ENCODE peak calls at places on chromosome 12, in seven cellular contexts. O, K, H, V, L, Z and C are unnamed samples. For H3K36me3, the result is how much of the 10 kb centered on the place peaks cover.

GRCh38 chr12:56715798-56716197 is 9.3 kb downstream of the NACA start:
- DNase-seq in O (peak), K (no peak), H (no peak), V (no peak), L (no peak), Z (no peak), C (no peak)

GRCh38 chr12:124745891-124746570 is 117.6 kb downstream of the SCARB1 start:
- DNase-seq in O (peak), K (peak), H (no peak), V (peak), L (peak), Z (peak), C (peak)

GRCh38 chr12:24447678-24448077 is 498.2 kb upstream of the SOX5 start:
- DNase-seq in O (no peak), K (no peak), H (no peak), V (no peak), L (no peak), Z (no peak), C (no peak)

GRCh38 chr12:104505095-104505819 is 48.5 kb downstream of the CHST11 start:
- DNase-seq in O (no peak), K (no peak), H (no peak), V (no peak), L (no peak), Z (peak), C (no peak)

GRCh38 chr12:112112423-112113132 is 4.0 kb upstream of the NAA25 start:
- DNase-seq in O (peak), K (peak), H (no peak), V (no peak), L (no peak), Z (no peak), C (peak)

GRCh38 chr12:31589582-31589895 is 1.4 kb downstream of the DENND5B start:
- DNase-seq in O (no peak), K (no peak), H (no peak), V (no peak), L (no peak), Z (peak), C (no peak)

GRCh38 chr12:93803408-93803807 is 126.2 kb downstream of the CRADD start:
- DNase-seq in O (no peak), K (no peak), H (no peak), V (peak), L (no peak), Z (no peak), C (peak)

GRCh38 chr12:110670161-110670701 is 18.7 kb downstream of the HVCN1 start:
- DNase-seq in O (no peak), K (no peak), H (no peak), V (no peak), L (no peak), Z (no peak), C (no peak)

GRCh38 chr12:105698047-105698446 is 367.6 kb downstream of the C12orf75 start:
- DNase-seq in O (no peak), K (no peak), H (no peak), V (no peak), L (no peak), Z (no peak), C (no peak)

GRCh38 chr12:120738252-120739030 is 12.8 kb downstream of the ACADS start:
- DNase-seq in O (no peak), K (no peak), H (no peak), V (no peak), L (no peak), Z (no peak), C (no peak)
- TF ChIP-seq CTCF in O (no peak), K (no peak), H (no peak), V (no peak), L (no peak), Z (no peak), C (no peak)

DNA sequence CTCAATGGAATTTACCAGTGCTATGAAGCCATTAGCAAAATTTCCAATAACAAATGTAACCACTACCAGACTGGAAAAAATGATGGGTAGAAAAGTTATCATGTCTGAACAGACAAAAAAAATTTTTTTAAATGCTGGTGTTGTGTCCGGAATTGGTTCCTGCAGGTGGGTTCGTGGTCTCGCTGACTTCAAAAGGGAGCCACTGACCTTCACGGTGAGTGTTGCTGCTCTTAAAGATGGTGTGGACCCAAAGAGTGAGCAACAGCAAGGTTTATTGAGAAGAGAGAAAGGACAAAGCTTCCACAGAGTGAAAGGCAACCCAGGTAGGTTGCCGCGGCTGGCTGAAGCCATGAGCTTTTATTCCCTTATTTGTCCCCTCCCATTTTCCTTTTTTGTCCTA is at the start of gene TAS2R43:
- DNase-seq in O (no peak), K (no peak), H (no peak), V (no peak), L (no peak), Z (no peak), C (no peak)
- H3K36me3 ChIP-seq in O (under half), K (under half), H (under half), V (under half), L (under half), Z (under half), C (under half)

GRCh38 chr12:89709157-89709993 is 737 bp upstream of the ATP2B1 start:
- DNase-seq in O (peak), K (peak), H (peak), V (peak), L (peak), Z (peak), C (peak)

GRCh38 chr12:89709994-89710872 is 1.6 kb upstream of the ATP2B1 start:
- DNase-seq in O (peak), K (peak), H (no peak), V (no peak), L (peak), Z (no peak), C (peak)

GRCh38 chr12:89707623-89707991 is 1.0 kb downstream of the ATP2B1 start:
- DNase-seq in O (no peak), K (no peak), H (peak), V (no peak), L (no peak), Z (peak), C (no peak)

GRCh38 chr12:89707992-89708792 is 446 bp downstream of the ATP2B1 start:
- DNase-seq in O (peak), K (peak), H (no peak), V (no peak), L (peak), Z (peak), C (no peak)

GRCh38 chr12:89708793-89709156 is at the start of gene ATP2B1:
- DNase-seq in O (peak), K (peak), H (peak), V (peak), L (peak), Z (peak), C (peak)
- H3K4me3 ChIP-seq in O (peak), K (peak), H (peak), V (peak), L (peak), Z (peak), C (peak)

GRCh38 chr12:3073438-3074255 is 3.5 kb upstream of the TSPAN9 start:
- DNase-seq in O (peak), K (peak), H (peak), V (peak), L (peak), Z (peak), C (peak)
- TF ChIP-seq CTCF in O (peak), K (peak), H (peak), V (peak), L (peak), Z (peak), C (peak)

DNA sequence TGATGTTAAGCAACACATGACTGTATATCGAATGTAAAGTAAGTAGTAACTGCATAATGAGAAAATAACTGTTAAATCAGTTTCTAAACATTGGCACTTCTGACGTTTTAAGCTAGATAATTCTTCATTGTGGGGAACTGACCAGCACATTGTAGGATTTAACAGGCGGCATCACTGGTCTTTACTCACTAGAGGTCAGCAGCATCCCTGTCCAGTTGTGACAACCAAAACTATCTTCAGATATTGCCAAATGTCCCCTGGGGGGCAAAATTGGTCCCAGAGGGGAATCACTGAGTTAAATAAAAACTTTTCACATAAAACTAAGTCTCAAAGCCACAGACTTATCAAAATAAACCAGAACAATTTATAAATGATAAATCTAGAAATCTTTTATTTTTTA is 65.3 kb downstream of the BLTP3B start:
- DNase-seq in O (no peak), K (peak), H (no peak), V (no peak), L (no peak), Z (no peak), C (no peak)
- H3K36me3 ChIP-seq in O (under half), K (under half), H (under half), V (under half), L (under half), Z (under half), C (under half)